ENCODE peak calls at places on chromosomes 4 and X, in six cellular contexts. S, D, E, W, P and B are unnamed samples.

GRCh38 chr4:8291701-8292387 is 22.3 kb downstream of the HTRA3 start:
- DNase-seq in S (no peak), D (no peak), E (peak; percentile 35), W (no peak), P (no peak), B (peak; percentile 3)

GRCh38 chr4:69881173-69881773 is 21.3 kb upstream of the SULT1E1 start:
- DNase-seq in S (peak; percentile 79), D (no peak), E (no peak), W (peak; percentile 68), P (peak; percentile 51), B (no peak)

GRCh38 chr4:2742081-2742822 is 13.9 kb downstream of the TNIP2 start:
- DNase-seq in S (no peak), D (no peak), E (no peak), W (no peak), P (no peak), B (no peak)

GRCh38 chrX:21725498-21725897 is 32.4 kb downstream of the SMPX start:
- DNase-seq in S (no peak), D (no peak), E (no peak), W (peak; percentile 26), P (peak; percentile 33), B (no peak)

GRCh38 chr4:144817081-144817480 is 171.1 kb downstream of the HHIP start:
- DNase-seq in S (peak; percentile 3), D (no peak), E (no peak), W (no peak), P (no peak), B (no peak)

GRCh38 chr4:98510757-98511517 is 147.5 kb downstream of the TSPAN5 start:
- DNase-seq in S (peak; percentile 82), D (peak; percentile 90), E (no peak), W (peak; percentile 90), P (peak; percentile 93), B (no peak)

GRCh38 chrX:133880032-133880443 is 105.4 kb downstream of the GPC3 start:
- DNase-seq in S (no peak), D (no peak), E (no peak), W (no peak), P (no peak), B (no peak)

GRCh38 chrX:71998836-71999509 is 88.3 kb downstream of the NHSL2 start:
- DNase-seq in S (peak; percentile 33), D (no peak), E (no peak), W (peak; percentile 46), P (no peak), B (peak; percentile 43)

GRCh38 chr4:28469886-28470285 is 1609.2 kb downstream of the STIM2 start:
- DNase-seq in S (peak; percentile 10), D (no peak), E (no peak), W (no peak), P (peak; percentile 10), B (no peak)

GRCh38 chrX:70087857-70088256 is 25.6 kb downstream of the OTUD6A start:
- DNase-seq in S (peak; percentile 71), D (no peak), E (no peak), W (peak; percentile 64), P (no peak), B (no peak)

GRCh38 chrX:16137416-16138107 is 14.2 kb downstream of the GRPR start:
- DNase-seq in S (no peak), D (no peak), E (no peak), W (no peak), P (no peak), B (no peak)

GRCh38 chrX:13078739-13079444 is 34.5 kb upstream of the FAM9C start:
- DNase-seq in S (peak; percentile 82), D (peak; percentile 57), E (peak; percentile 80), W (peak; percentile 83), P (peak; percentile 91), B (peak; percentile 69)
- H3K4me3 ChIP-seq in S (no peak overlapping the region), D (no peak overlapping the region), E (peak overlapping the region; percentile 20), W (peak overlapping the region; percentile 30), P (no peak overlapping the region), B (no peak overlapping the region)

GRCh38 chrX:37883196-37883595 is 35.8 kb upstream of the DYNLT3 start:
- DNase-seq in S (no peak), D (no peak), E (no peak), W (no peak), P (no peak), B (no peak)

GRCh38 chrX:37887347-37887746 is 40.0 kb upstream of the DYNLT3 start:
- DNase-seq in S (no peak), D (no peak), E (no peak), W (no peak), P (no peak), B (no peak)

GRCh38 chrX:37888010-37888409 is 40.6 kb upstream of the DYNLT3 start:
- DNase-seq in S (no peak), D (no peak), E (no peak), W (no peak), P (no peak), B (no peak)
- H3K4me3 ChIP-seq in S (no peak overlapping the region), D (no peak overlapping the region), E (no peak overlapping the region), W (no peak overlapping the region), P (no peak overlapping the region), B (no peak overlapping the region)

GRCh38 chr4:41057456-41057855 is 156.9 kb downstream of the APBB2 start:
- DNase-seq in S (peak; percentile 12), D (peak; percentile 54), E (no peak), W (peak; percentile 83), P (peak; percentile 49), B (no peak)

GRCh38 chr4:41058426-41058825 is 155.9 kb downstream of the APBB2 start:
- DNase-seq in S (no peak), D (no peak), E (no peak), W (peak; percentile 49), P (peak; percentile 36), B (no peak)

GRCh38 chr4:41060352-41061318 is 153.7 kb downstream of the APBB2 start:
- DNase-seq in S (peak; percentile 30), D (no peak), E (no peak), W (peak; percentile 85), P (no peak), B (peak; percentile 52)

GRCh38 chr4:41064953-41065352 is 149.4 kb downstream of the APBB2 start:
- DNase-seq in S (no peak), D (no peak), E (no peak), W (no peak), P (no peak), B (no peak)

GRCh38 chr4:41061482-41062185 is 152.7 kb downstream of the APBB2 start:
- DNase-seq in S (peak; percentile 47), D (no peak), E (no peak), W (peak; percentile 67), P (peak; percentile 32), B (no peak)
- H3K4me3 ChIP-seq in S (no peak overlapping the region), D (no peak overlapping the region), E (no peak overlapping the region), W (no peak overlapping the region), P (no peak overlapping the region), B (no peak overlapping the region)

DNA sequence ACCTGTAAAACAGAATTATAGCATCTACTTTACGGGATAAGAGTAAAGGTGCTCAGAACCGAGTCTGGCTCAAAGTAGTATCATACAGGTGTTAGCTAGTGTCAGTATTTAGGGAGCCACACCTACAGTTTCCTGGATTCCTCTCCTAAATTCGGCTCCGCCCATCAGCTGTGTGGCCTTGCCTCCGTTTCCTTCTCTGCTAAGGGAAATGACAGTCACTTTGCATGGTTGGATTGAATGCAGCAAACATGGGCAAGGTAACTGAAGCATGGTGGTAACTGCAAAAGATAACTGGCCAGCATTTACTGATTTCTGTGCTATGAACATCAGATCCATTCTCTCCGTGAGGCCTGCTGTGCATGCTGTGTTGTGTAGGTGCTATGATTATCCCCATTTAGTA is 2.8 kb downstream of the PPP1R3F start:
- DNase-seq in S (no peak), D (no peak), E (no peak), W (no peak), P (no peak), B (no peak)
- H3K4me3 ChIP-seq in S (no peak overlapping the region), D (no peak overlapping the region), E (no peak overlapping the region), W (no peak overlapping the region), P (no peak overlapping the region), B (no peak overlapping the region)

GRCh38 chrX:136585960-136586359 is 53.9 kb downstream of the VGLL1 start:
- DNase-seq in S (no peak), D (no peak), E (no peak), W (no peak), P (no peak), B (no peak)
- H3K4me3 ChIP-seq in S (no peak overlapping the region), D (no peak overlapping the region), E (no peak overlapping the region), W (no peak overlapping the region), P (no peak overlapping the region), B (no peak overlapping the region)

GRCh38 chrX:119986203-119986602 is 42.7 kb upstream of the NKAP start:
- DNase-seq in S (no peak), D (no peak), E (no peak), W (no peak), P (no peak), B (no peak)

GRCh38 chrX:119996069-119996468 is 52.5 kb upstream of the NKAP start:
- DNase-seq in S (no peak), D (no peak), E (no peak), W (no peak), P (no peak), B (no peak)

GRCh38 chrX:119989905-119990408 is 46.4 kb upstream of the NKAP start:
- DNase-seq in S (no peak), D (no peak), E (no peak), W (no peak), P (no peak), B (no peak)

GRCh38 chrX:119990409-119990994 is 47.0 kb upstream of the NKAP start:
- DNase-seq in S (no peak), D (no peak), E (no peak), W (no peak), P (no peak), B (no peak)

GRCh38 chrX:119990995-119991787 is 47.6 kb upstream of the NKAP start:
- DNase-seq in S (no peak), D (no peak), E (no peak), W (peak; percentile 2), P (no peak), B (no peak)
- H3K4me3 ChIP-seq in S (no peak overlapping the region), D (peak overlapping the region; percentile 5), E (peak overlapping the region; percentile 3), W (no peak overlapping the region), P (no peak overlapping the region), B (no peak overlapping the region)

GRCh38 chr4:153224474-153224873 is 20.2 kb downstream of the TRIM2 start:
- DNase-seq in S (no peak), D (no peak), E (no peak), W (no peak), P (no peak), B (no peak)
- H3K4me3 ChIP-seq in S (no peak overlapping the region), D (peak overlapping the region; percentile 56), E (no peak overlapping the region), W (peak overlapping the region; percentile 76), P (no peak overlapping the region), B (peak overlapping the region; percentile 68)

GRCh38 chr4:48904101-48904500 is 2.5 kb downstream of the OCIAD2 start:
- DNase-seq in S (no peak), D (no peak), E (no peak), W (no peak), P (no peak), B (no peak)

GRCh38 chr4:48902266-48902665 is 4.3 kb downstream of the OCIAD2 start:
- DNase-seq in S (peak; percentile 22), D (no peak), E (no peak), W (peak; percentile 64), P (no peak), B (no peak)

GRCh38 chr4:48906283-48907173 is at the start of gene OCIAD2:
- DNase-seq in S (peak; percentile 26), D (no peak), E (peak; percentile 76), W (peak; percentile 68), P (peak; percentile 42), B (peak; percentile 30)

GRCh38 chr4:48905363-48906015 is 1.1 kb downstream of the OCIAD2 start:
- DNase-seq in S (peak; percentile 61), D (no peak), E (no peak), W (peak; percentile 65), P (peak; percentile 43), B (no peak)

GRCh38 chr4:48904541-48905142 is 1.9 kb downstream of the OCIAD2 start:
- DNase-seq in S (no peak), D (no peak), E (no peak), W (peak; percentile 24), P (peak; percentile 52), B (no peak)
- H3K4me3 ChIP-seq in S (no peak overlapping the region), D (no peak overlapping the region), E (no peak overlapping the region), W (no peak overlapping the region), P (no peak overlapping the region), B (no peak overlapping the region)